ENCODE peak calls at places on chromosomes 1 and 21, in six cellular contexts. N is AG04450, K is tibial nerve, L is cardiac muscle cell, Z is heart right ventricle, P is esophagus muscularis mucosa. J is an unnamed sample.

GRCh38 chr1:58844176-58844575 is 60.3 kb upstream of the JUN start:
- DNase-seq in N (no peak), K (no peak), L (no peak), Z (no peak), P (no peak), J (no peak)

GRCh38 chr1:152408664-152409063 is 5.4 kb downstream of the CRNN start:
- DNase-seq in N (no peak), K (no peak), L (no peak), Z (no peak), P (no peak), J (no peak)

GRCh38 chr1:228420968-228421826 is 4.5 kb upstream of the TRIM17 start:
- DNase-seq in N (no peak), K (no peak), L (no peak), Z (no peak), P (no peak), J (no peak)

GRCh38 chr1:89633103-89633744 is at the start of gene LRRC8C:
- DNase-seq in N (no peak), K (no peak), L (peak; percentile 69), Z (peak; percentile 39), P (no peak), J (no peak)

GRCh38 chr1:239218296-239218695 is 168.1 kb upstream of the CHRM3 start:
- DNase-seq in N (no peak), K (no peak), L (no peak), Z (no peak), P (no peak), J (no peak)

GRCh38 chr1:23558140-23558871 is 995 bp downstream of the ID3 start:
- DNase-seq in N (no peak), K (no peak), L (peak; percentile 74), Z (peak; percentile 76), P (no peak), J (no peak)

GRCh38 chr1:3899776-3900149 is 309 bp downstream of the C1orf174 start:
- DNase-seq in N (no peak), K (no peak), L (no peak), Z (no peak), P (no peak), J (no peak)

GRCh38 chr1:6588128-6588892 is 8.5 kb downstream of the ZBTB48 start:
- DNase-seq in N (no peak), K (no peak), L (no peak), Z (no peak), P (no peak), J (no peak)

GRCh38 chr1:39061951-39062350 is 35.8 kb downstream of the NDUFS5 start:
- DNase-seq in N (no peak), K (no peak), L (no peak), Z (no peak), P (no peak), J (no peak)

GRCh38 chr1:32538887-32539583 is at the start of gene ZBTB8A:
- DNase-seq in N (no peak), K (peak; percentile 14), L (peak; percentile 51), Z (peak; percentile 29), P (no peak), J (no peak)

GRCh38 chr1:187715483-187715882 is 886.7 kb downstream of the PLA2G4A start:
- DNase-seq in N (no peak), K (no peak), L (no peak), Z (no peak), P (no peak), J (no peak)

GRCh38 chr1:39902121-39902807 is 547 bp upstream of the MYCL start:
- DNase-seq in N (no peak), K (peak; percentile 35), L (peak; percentile 79), Z (peak; percentile 38), P (no peak), J (peak; percentile 42)

GRCh38 chr1:51963592-51964308 is 26.8 kb downstream of the RAB3B start:
- DNase-seq in N (no peak), K (no peak), L (no peak), Z (no peak), P (no peak), J (no peak)

GRCh38 chr1:6111571-6111970 is 65.9 kb downstream of the KCNAB2 start:
- DNase-seq in N (no peak), K (no peak), L (no peak), Z (no peak), P (no peak), J (no peak)

GRCh38 chr1:67359592-67359991 is 51.9 kb downstream of the IL12RB2 start:
- DNase-seq in N (no peak), K (no peak), L (no peak), Z (no peak), P (no peak), J (no peak)

GRCh38 chr1:229509576-229509975 is 1.4 kb upstream of the NUP133 start:
- DNase-seq in N (peak; percentile 46), K (no peak), L (no peak), Z (no peak), P (no peak), J (no peak)

GRCh38 chr1:81617308-81618027 is 183.3 kb upstream of the ADGRL2 start:
- DNase-seq in N (no peak), K (peak; percentile 5), L (no peak), Z (no peak), P (no peak), J (no peak)

GRCh38 chr1:186340772-186341171 is 34.3 kb downstream of the TPR start:
- DNase-seq in N (no peak), K (no peak), L (no peak), Z (no peak), P (no peak), J (no peak)

GRCh38 chr21:39951183-39952101 is 84.2 kb downstream of the PCP4 start:
- DNase-seq in N (no peak), K (no peak), L (no peak), Z (no peak), P (no peak), J (no peak)

GRCh38 chr1:201877877-201878339 is 10.8 kb upstream of the SHISA4 start:
- DNase-seq in N (no peak), K (peak; percentile 66), L (peak; percentile 59), Z (peak; percentile 57), P (no peak), J (no peak)

GRCh38 chr21:32371913-32372314 is 20.9 kb downstream of the URB1 start:
- DNase-seq in N (peak; percentile 52), K (peak; percentile 49), L (no peak), Z (peak; percentile 21), P (no peak), J (no peak)

GRCh38 chr1:222889445-222889844 is 74.6 kb downstream of the DISP1 start:
- DNase-seq in N (no peak), K (no peak), L (no peak), Z (no peak), P (no peak), J (no peak)

GRCh38 chr1:15722836-15723542 is 13.1 kb upstream of the SLC25A34 start:
- DNase-seq in N (no peak), K (no peak), L (no peak), Z (no peak), P (no peak), J (no peak)

GRCh38 chr1:167489581-167490340 is 28.6 kb downstream of the CD247 start:
- DNase-seq in N (no peak), K (no peak), L (peak; percentile 26), Z (no peak), P (no peak), J (no peak)

GRCh38 chr1:44048816-44049215 is 17.6 kb upstream of the SLC6A9 start:
- DNase-seq in N (no peak), K (no peak), L (no peak), Z (no peak), P (no peak), J (no peak)

GRCh38 chr1:227255086-227255732 is 63.1 kb downstream of the CDC42BPA start:
- DNase-seq in N (no peak), K (no peak), L (no peak), Z (no peak), P (no peak), J (no peak)

GRCh38 chr1:227260433-227260832 is 57.9 kb downstream of the CDC42BPA start:
- DNase-seq in N (no peak), K (no peak), L (no peak), Z (no peak), P (no peak), J (no peak)

GRCh38 chr1:227253065-227253464 is 65.2 kb downstream of the CDC42BPA start:
- DNase-seq in N (no peak), K (no peak), L (no peak), Z (no peak), P (no peak), J (no peak)

GRCh38 chr1:227261501-227261900 is 56.8 kb downstream of the CDC42BPA start:
- DNase-seq in N (no peak), K (no peak), L (no peak), Z (no peak), P (no peak), J (no peak)

DNA sequence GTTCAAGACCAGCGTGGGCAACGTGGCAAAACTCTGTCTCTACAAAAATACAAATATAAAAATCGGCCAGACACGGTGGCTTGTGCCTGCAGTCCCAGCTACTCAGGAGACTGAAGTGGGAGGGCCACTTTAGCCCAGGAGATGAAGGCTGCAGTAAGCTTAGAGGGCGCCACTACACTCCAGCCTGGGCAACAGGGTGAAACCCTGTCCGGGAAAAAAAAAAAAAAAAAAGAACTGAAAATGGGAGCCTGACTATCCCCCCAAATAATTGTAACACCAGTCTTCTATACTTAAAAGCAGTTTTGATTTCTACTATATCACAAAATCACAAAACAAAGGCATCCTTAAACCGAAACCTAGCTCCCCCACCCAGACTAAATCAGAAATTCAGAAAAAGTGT is 60.3 kb downstream of the CDC42BPA start:
- DNase-seq in N (no peak), K (no peak), L (no peak), Z (no peak), P (no peak), J (no peak)
- TF ChIP-seq CTCF in N (no peak), K (no peak), L (no peak), Z (no peak), P (no peak), J (no peak)

GRCh38 chr1:29655945-29656866 is 419.9 kb downstream of the PTPRU start:
- DNase-seq in N (no peak), K (no peak), L (peak; percentile 20), Z (peak; percentile 2), P (peak; percentile 83), J (no peak)
- TF ChIP-seq CTCF in N (peak; percentile 70), K (no peak), L (peak; percentile 40), Z (peak; percentile 21), P (no peak), J (no peak)

GRCh38 chr1:94925561-94926364 is 1.1 kb downstream of the CNN3 start:
- DNase-seq in N (peak; percentile 80), K (peak; percentile 83), L (peak; percentile 88), Z (peak; percentile 88), P (peak; percentile 94), J (peak; percentile 39)
- TF ChIP-seq CTCF in N (no peak), K (no peak), L (no peak), Z (no peak), P (no peak), J (no peak)

GRCh38 chr1:101079341-101079740 is 53.8 kb upstream of the DPH5 start:
- DNase-seq in N (no peak), K (no peak), L (no peak), Z (no peak), P (no peak), J (no peak)

GRCh38 chr1:101081496-101082282 is 56.1 kb upstream of the DPH5 start:
- DNase-seq in N (no peak), K (no peak), L (no peak), Z (no peak), P (no peak), J (no peak)

GRCh38 chr1:101075926-101076325 is 50.3 kb upstream of the DPH5 start:
- DNase-seq in N (no peak), K (no peak), L (no peak), Z (no peak), P (no peak), J (no peak)

GRCh38 chr1:101080859-101081258 is 55.3 kb upstream of the DPH5 start:
- DNase-seq in N (no peak), K (no peak), L (no peak), Z (no peak), P (no peak), J (no peak)

GRCh38 chr1:101077849-101078248 is 52.3 kb upstream of the DPH5 start:
- DNase-seq in N (no peak), K (no peak), L (no peak), Z (no peak), P (no peak), J (no peak)
- TF ChIP-seq CTCF in N (no peak), K (no peak), L (no peak), Z (no peak), P (no peak), J (no peak)

J was measured in omental fat pad.